ENCODE peak calls at places on chromosomes 7 and 10, in five cellular contexts. S is lower leg skin, H is foreskin fibroblast, C is esophagus squamous epithelium, W is hepatocyte. O is an unnamed sample.

GRCh38 chr10:27746364-27747095 is 911 bp upstream of the MKX start:
- DNase-seq in S (no peak), H (no peak), C (no peak), W (no peak), O (no peak)

GRCh38 chr7:44307301-44307900 is 18.0 kb downstream of the CAMK2B start:
- DNase-seq in S (peak; percentile 9), H (peak; percentile 75), C (no peak), W (no peak), O (no peak)

GRCh38 chr7:75943864-75944263 is 28.9 kb downstream of the POR start:
- DNase-seq in S (no peak), H (peak; percentile 78), C (no peak), W (peak; percentile 60), O (no peak)

GRCh38 chr10:21413268-21413667 is 112.2 kb downstream of the SKIDA1 start:
- DNase-seq in S (no peak), H (no peak), C (no peak), W (no peak), O (no peak)

GRCh38 chr7:39430441-39430840 is 135.8 kb upstream of the YAE1 start:
- DNase-seq in S (no peak), H (no peak), C (no peak), W (no peak), O (no peak)

GRCh38 chr10:103276251-103276936 is 544 bp upstream of the INA start:
- DNase-seq in S (no peak), H (no peak), C (no peak), W (no peak), O (no peak)

GRCh38 chr10:77405771-77406241 is 231.8 kb downstream of the KCNMA1 start:
- DNase-seq in S (peak; percentile 67), H (peak; percentile 92), C (no peak), W (peak; percentile 89), O (no peak)

GRCh38 chr10:29576681-29577080 is 58.1 kb downstream of the SVIL start:
- DNase-seq in S (no peak), H (no peak), C (no peak), W (no peak), O (peak; percentile 29)

GRCh38 chr7:85426487-85426960 is 239.7 kb upstream of the SEMA3D start:
- DNase-seq in S (no peak), H (peak; percentile 78), C (no peak), W (peak; percentile 23), O (no peak)

GRCh38 chr7:102444961-102445673 is 11.7 kb downstream of the ORAI2 start:
- DNase-seq in S (no peak), H (no peak), C (no peak), W (no peak), O (no peak)

GRCh38 chr10:71222541-71223364 is 10.4 kb downstream of the UNC5B start:
- DNase-seq in S (no peak), H (peak; percentile 81), C (no peak), W (no peak), O (no peak)

GRCh38 chr10:114874827-114875541 is 53.4 kb downstream of the FHIP2A start:
- DNase-seq in S (no peak), H (peak; percentile 74), C (no peak), W (peak; percentile 60), O (no peak)

GRCh38 chr10:31133628-31134302 is 102.1 kb upstream of the ZNF438 start:
- DNase-seq in S (peak; percentile 52), H (peak; percentile 95), C (no peak), W (peak; percentile 87), O (no peak)

GRCh38 chr10:92681306-92681823 is 8.4 kb upstream of the HHEX start:
- DNase-seq in S (no peak), H (no peak), C (no peak), W (no peak), O (no peak)

GRCh38 chr7:18162653-18163052 is 135.0 kb upstream of the PRPS1L1 start:
- DNase-seq in S (no peak), H (no peak), C (no peak), W (no peak), O (no peak)

GRCh38 chr7:66399566-66399965 is 194.4 kb downstream of the TPST1 start:
- DNase-seq in S (no peak), H (peak; percentile 42), C (no peak), W (no peak), O (no peak)

GRCh38 chr7:43761919-43762318 is 3.4 kb downstream of the BLVRA start:
- DNase-seq in S (no peak), H (peak; percentile 83), C (no peak), W (no peak), O (no peak)

GRCh38 chr7:158508802-158509385 is 78.7 kb downstream of the PTPRN2 start:
- DNase-seq in S (no peak), H (no peak), C (no peak), W (no peak), O (no peak)
- H3K4me3 ChIP-seq in S (no peak overlapping the region), H (no peak overlapping the region), C (no peak overlapping the region), W (no peak overlapping the region), O (no peak overlapping the region)

DNA sequence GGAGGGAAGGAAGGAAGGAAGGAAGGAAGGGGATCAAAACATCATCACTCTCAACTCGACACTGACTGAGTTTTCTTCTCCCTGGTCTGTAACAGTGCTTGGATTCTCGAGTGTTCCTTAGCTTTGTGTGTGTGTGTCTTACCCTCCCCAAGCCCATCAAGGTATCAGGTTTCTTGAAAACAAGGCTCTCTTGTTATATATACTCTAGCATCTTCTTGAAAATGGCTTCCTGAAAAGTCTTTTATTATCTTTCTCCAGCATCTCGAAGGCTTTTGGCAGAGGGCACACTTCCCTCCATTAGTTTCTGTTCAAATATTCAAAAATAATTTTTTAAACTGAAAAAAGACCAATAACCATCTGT is 13.4 kb downstream of the SERPINE1 start:
- DNase-seq in S (no peak), H (peak; percentile 70), C (no peak), W (no peak), O (no peak)
- TF ChIP-seq CTCF in S (no peak), H (no peak), C (no peak), W (no peak), O (no peak)

DNA sequence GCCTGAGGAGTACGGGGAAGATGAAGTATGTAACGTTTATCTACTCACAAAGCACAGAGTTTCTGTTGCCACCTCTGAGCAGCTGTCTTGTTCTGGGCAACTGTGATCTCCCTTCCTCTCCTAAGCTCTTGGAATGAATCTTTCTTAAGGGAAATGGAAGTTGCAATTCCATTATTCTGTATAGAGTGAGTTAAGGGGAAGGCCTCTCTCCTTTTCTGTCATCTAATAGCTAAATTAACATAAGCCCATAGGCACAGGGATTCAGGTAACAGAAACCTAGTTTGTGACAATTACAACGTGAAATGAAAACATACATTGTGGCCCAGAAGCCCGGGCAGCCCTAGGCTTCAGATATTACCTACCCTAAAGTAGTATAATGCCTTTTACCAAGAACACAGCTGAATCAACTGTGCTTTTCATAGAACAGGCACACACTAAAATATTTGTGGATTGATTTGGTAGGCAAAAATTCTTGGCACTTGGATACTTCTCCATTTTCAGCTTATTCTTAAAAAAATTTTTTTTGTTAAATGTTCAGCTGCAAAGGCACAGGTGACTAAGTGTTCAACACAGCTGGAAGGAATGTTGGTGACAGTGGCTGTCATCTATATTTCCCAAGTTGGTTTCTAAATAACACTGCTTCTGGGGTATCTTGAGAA is 3.8 kb upstream of the PDCD4 start:
- DNase-seq in S (no peak), H (peak; percentile 21), C (no peak), W (no peak), O (no peak)
- H3K4me3 ChIP-seq in S (no peak overlapping the region), H (no peak overlapping the region), C (no peak overlapping the region), W (no peak overlapping the region), O (no peak overlapping the region)

GRCh38 chr7:139798892-139799291 is 21.1 kb upstream of the HIPK2 start:
- DNase-seq in S (no peak), H (no peak), C (no peak), W (no peak), O (no peak)
- TF ChIP-seq CTCF in S (no peak), H (no peak), C (no peak), W (no peak), O (no peak)

GRCh38 chr10:79559726-79560125 is 481 bp downstream of the SFTPA2 start:
- DNase-seq in S (no peak), H (peak; percentile 69), C (no peak), W (no peak), O (no peak)
- H3K4me3 ChIP-seq in S (no peak overlapping the region), H (no peak overlapping the region), C (no peak overlapping the region), W (no peak overlapping the region), O (no peak overlapping the region)

GRCh38 chr10:96632974-96633373 is 46.2 kb upstream of the TM9SF3 start:
- DNase-seq in S (no peak), H (no peak), C (no peak), W (peak; percentile 72), O (no peak)
- TF ChIP-seq CTCF in S (no peak), H (no peak), C (no peak), W (no peak), O (no peak)

DNA sequence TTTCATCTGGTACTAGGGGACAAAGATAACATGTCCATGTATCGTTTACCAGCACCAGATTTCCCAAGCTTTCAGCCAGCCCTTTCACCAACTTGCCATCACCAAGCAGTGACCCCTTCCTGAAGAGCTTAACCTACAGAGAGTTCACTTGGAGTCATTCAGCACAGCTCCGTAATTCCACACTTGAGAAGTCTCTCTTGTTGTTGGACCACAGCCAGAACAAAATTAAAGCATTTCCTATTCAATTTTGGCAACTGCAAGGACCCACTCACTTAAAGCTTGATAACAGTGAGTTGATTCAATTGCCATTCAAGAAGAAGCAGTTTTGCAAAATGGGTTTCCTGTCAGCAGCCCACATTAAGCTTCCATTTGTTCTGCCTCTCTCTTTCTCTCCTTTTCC is 88.5 kb upstream of the LRRTM3 start:
- DNase-seq in S (no peak), H (peak; percentile 36), C (no peak), W (no peak), O (peak; percentile 43)
- H3K4me3 ChIP-seq in S (no peak overlapping the region), H (no peak overlapping the region), C (no peak overlapping the region), W (no peak overlapping the region), O (no peak overlapping the region)

DNA sequence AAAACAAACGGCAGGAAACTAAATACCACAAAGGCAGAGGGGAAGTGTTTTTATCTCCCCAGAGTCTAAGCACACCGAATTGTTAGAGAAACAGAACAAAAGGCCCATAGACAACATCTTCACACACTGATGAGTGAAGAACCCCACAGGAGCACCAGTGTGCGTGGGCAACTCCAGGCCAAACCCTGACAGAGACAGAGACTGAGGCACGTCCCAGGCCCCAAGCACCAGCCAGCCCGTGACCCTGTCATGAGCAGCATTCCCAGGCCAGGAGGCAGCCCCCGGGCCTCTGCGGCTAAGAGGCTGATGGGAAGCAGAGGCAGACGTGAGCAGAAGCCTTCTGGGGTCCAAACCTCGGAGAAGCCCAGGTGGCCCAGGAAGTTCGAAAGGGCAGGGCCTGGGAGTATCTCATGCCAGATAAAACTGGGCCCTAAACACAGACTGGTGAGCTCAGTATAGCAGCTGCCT is 184.4 kb downstream of the TCERG1L start:
- DNase-seq in S (no peak), H (no peak), C (no peak), W (no peak), O (no peak)
- TF ChIP-seq CTCF in S (no peak), H (no peak), C (no peak), W (no peak), O (no peak)

DNA sequence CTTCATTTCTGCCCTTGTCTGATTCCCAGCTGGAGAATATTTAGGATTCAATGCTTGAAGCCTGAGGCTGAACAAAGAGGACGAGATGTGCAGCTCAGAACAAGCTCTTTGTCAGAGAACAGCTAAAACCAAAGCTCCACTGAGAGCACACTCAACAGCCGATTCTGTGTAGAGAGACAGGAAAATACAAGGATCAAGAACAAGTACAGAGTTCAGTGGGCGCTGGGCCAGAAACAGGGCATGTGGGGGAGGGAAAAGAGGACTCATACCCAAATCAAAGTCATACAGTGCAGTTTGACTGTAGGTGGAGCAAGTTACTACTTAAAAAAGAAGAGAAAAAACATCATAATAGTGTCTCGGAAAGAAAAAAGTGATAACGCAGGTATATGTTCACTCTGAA is at the start of gene AGMO:
- DNase-seq in S (peak; percentile 41), H (peak; percentile 82), C (no peak), W (peak; percentile 46), O (no peak)
- H3K4me3 ChIP-seq in S (no peak within 1 kb of the TSS), H (peak within 1 kb of the TSS; percentile 25), C (peak within 1 kb of the TSS; percentile 7), W (peak within 1 kb of the TSS; percentile 6), O (no peak within 1 kb of the TSS)

O was measured in astrocyte of the cerebellum.